ENCODE peak calls at places on chromosomes 7 and 10, in eight cellular contexts. L, Z, S, C, O, A, G and U are unnamed samples.

GRCh38 chr7:150869467-150869866 is 17.1 kb downstream of the AOC1 start:
- DNase-seq in G (no peak), A (no peak), O (no peak), L (no peak), S (no peak), C (no peak), Z (no peak), U (no peak)

GRCh38 chr10:21534611-21535493 is 820 bp downstream of the MLLT10 start:
- DNase-seq in C (peak), L (peak), O (peak), G (peak), A (peak), S (peak), Z (peak), U (peak)

GRCh38 chr10:73920084-73920483 is 9.2 kb downstream of the PLAU start:
- DNase-seq in A (no peak), C (no peak), G (no peak), O (no peak), S (no peak), L (no peak), Z (peak), U (no peak)

GRCh38 chr7:151999337-152000090 is 26.0 kb upstream of the GALNT11 start:
- DNase-seq in Z (no peak), L (no peak), O (no peak), G (no peak), S (no peak), A (no peak), C (no peak), U (no peak)

GRCh38 chr7:138750926-138751464 is 46.8 kb upstream of the TMEM213 start:
- DNase-seq in O (no peak), Z (no peak), L (no peak), G (no peak), S (no peak), C (no peak), A (no peak), U (no peak)

GRCh38 chr7:44309271-44310091 is 15.9 kb downstream of the CAMK2B start:
- DNase-seq in C (peak), S (no peak), O (peak), G (no peak), A (peak), Z (no peak), L (no peak), U (peak)

GRCh38 chr10:14571866-14572507 is 202.7 kb downstream of the FAM107B start:
- DNase-seq in L (no peak), G (peak), Z (no peak), O (peak), S (no peak), A (peak), C (peak), U (peak)

GRCh38 chr7:74598558-74598957 is 59.0 kb upstream of the GTF2I start:
- DNase-seq in O (no peak), Z (no peak), C (no peak), S (no peak), A (no peak), G (no peak), L (no peak), U (no peak)

GRCh38 chr10:121886997-121887622 is 40.7 kb downstream of the ATE1 start:
- DNase-seq in S (peak), L (peak), O (peak), C (peak), G (no peak), Z (peak), A (peak), U (peak)

GRCh38 chr7:6237730-6238129 is 34.7 kb downstream of the CYTH3 start:
- DNase-seq in C (no peak), L (no peak), S (no peak), O (no peak), A (no peak), Z (no peak), G (no peak), U (no peak)

GRCh38 chr10:86373828-86374227 is 7.2 kb upstream of the GRID1 start:
- DNase-seq in G (no peak), O (no peak), Z (no peak), S (no peak), A (peak), C (peak), L (no peak), U (no peak)

GRCh38 chr7:92246363-92247101 is 758 bp downstream of the ANKIB1 start:
- DNase-seq in G (no peak), S (peak), Z (peak), L (peak), C (peak), A (no peak), O (peak), U (peak)

GRCh38 chr10:28219241-28219640 is 83.6 kb downstream of the MPP7 start:
- DNase-seq in G (no peak), A (no peak), S (no peak), L (no peak), Z (no peak), O (no peak), C (no peak), U (no peak)

GRCh38 chr10:114631090-114631677 is 26.9 kb downstream of the ABLIM1 start:
- DNase-seq in G (no peak), A (no peak), C (no peak), L (no peak), S (no peak), O (no peak), Z (no peak), U (no peak)